ENCODE peak calls at places on chromosomes 13 and 19, in ten cellular contexts. E is IMR-90, M is AG10803, V is erythroblast, J is amygdala, S is NCI-H345, H is left colon, C is heart right ventricle, O is MM.1S, G is AG09309. U is an unnamed sample.

GRCh38 chr19:45446295-45446694 is 21.5 kb upstream of the FOSB start:
- DNase-seq in E (peak), M (peak), V (peak), J (no peak), S (no peak), H (no peak), C (no peak), O (peak), G (no peak), U (no peak)

GRCh38 chr19:41997121-41997850 is 3.3 kb upstream of the ATP1A3 start:
- DNase-seq in E (peak), M (peak), V (peak), J (no peak), S (no peak), H (no peak), C (peak), O (peak), G (no peak), U (no peak)

GRCh38 chr19:49924004-49924880 is 4.8 kb upstream of the ATF5 start:
- DNase-seq in E (no peak), M (peak), V (peak), J (no peak), S (no peak), H (no peak), C (no peak), O (no peak), G (no peak), U (no peak)

GRCh38 chr13:91722267-91722884 is 324.0 kb downstream of the GPC5 start:
- DNase-seq in E (peak), M (no peak), V (peak), J (peak), S (peak), H (no peak), C (no peak), O (peak), G (no peak), U (no peak)

GRCh38 chr13:109818891-109819290 is 32.5 kb upstream of the IRS2 start:
- DNase-seq in E (no peak), M (peak), V (no peak), J (no peak), S (no peak), H (no peak), C (no peak), O (no peak), G (no peak), U (no peak)

GRCh38 chr19:44003461-44004134 is 841 bp downstream of the ZNF230 start:
- DNase-seq in E (no peak), M (no peak), V (peak), J (no peak), S (no peak), H (no peak), C (no peak), O (peak), G (no peak), U (no peak)

GRCh38 chr19:49862411-49863253 is 4.7 kb downstream of the PNKP start:
- DNase-seq in E (no peak), M (no peak), V (no peak), J (no peak), S (no peak), H (peak), C (no peak), O (no peak), G (no peak), U (no peak)

GRCh38 chr13:94968757-94969086 is 256.4 kb upstream of the SOX21 start:
- DNase-seq in E (no peak), M (no peak), V (no peak), J (no peak), S (no peak), H (no peak), C (no peak), O (no peak), G (no peak), U (no peak)

GRCh38 chr19:12834976-12835757 is 788 bp upstream of the RTBDN start:
- DNase-seq in E (no peak), M (no peak), V (peak), J (no peak), S (no peak), H (no peak), C (peak), O (no peak), G (no peak), U (no peak)

GRCh38 chr19:8127311-8127710 is 22.1 kb downstream of the FBN3 start:
- DNase-seq in E (no peak), M (no peak), V (no peak), J (no peak), S (no peak), H (no peak), C (no peak), O (no peak), G (no peak), U (no peak)

GRCh38 chr19:1244693-1245451 is 3.3 kb downstream of the ATP5F1D start:
- DNase-seq in E (no peak), M (no peak), V (no peak), J (no peak), S (no peak), H (peak), C (peak), O (no peak), G (no peak), U (no peak)

GRCh38 chr19:52211203-52211602 is 21.4 kb downstream of the PPP2R1A start:
- DNase-seq in E (no peak), M (no peak), V (no peak), J (no peak), S (no peak), H (no peak), C (no peak), O (no peak), G (no peak), U (no peak)

GRCh38 chr13:52371736-52372247 is 34.2 kb downstream of the THSD1 start:
- DNase-seq in E (peak), M (peak), V (no peak), J (no peak), S (no peak), H (no peak), C (no peak), O (no peak), G (no peak), U (no peak)

GRCh38 chr13:80010286-80010831 is 330.6 kb downstream of the SPRY2 start:
- DNase-seq in E (no peak), M (no peak), V (no peak), J (peak), S (no peak), H (no peak), C (no peak), O (no peak), G (no peak), U (no peak)

GRCh38 chr13:36453518-36453917 is 21.2 kb downstream of the CCNA1 start:
- DNase-seq in E (peak), M (peak), V (no peak), J (no peak), S (peak), H (no peak), C (no peak), O (peak), G (peak), U (no peak)

GRCh38 chr13:98500963-98501421 is 75.9 kb downstream of the STK24 start:
- DNase-seq in E (no peak), M (no peak), V (no peak), J (no peak), S (no peak), H (no peak), C (no peak), O (no peak), G (no peak), U (no peak)

GRCh38 chr19:5255602-5256231 is 84.9 kb downstream of the PTPRS start:
- DNase-seq in E (no peak), M (no peak), V (no peak), J (no peak), S (no peak), H (no peak), C (no peak), O (no peak), G (no peak), U (no peak)

GRCh38 chr13:99008577-99008976 is 30.7 kb upstream of the DOCK9 start:
- DNase-seq in E (no peak), M (no peak), V (peak), J (no peak), S (no peak), H (no peak), C (no peak), O (no peak), G (no peak), U (no peak)

GRCh38 chr13:67131393-67131792 is 98.7 kb downstream of the PCDH9 start:
- DNase-seq in E (no peak), M (no peak), V (no peak), J (no peak), S (no peak), H (no peak), C (no peak), O (no peak), G (no peak), U (no peak)

GRCh38 chr19:13640611-13641010 is 123.7 kb upstream of the MRI1 start:
- DNase-seq in E (no peak), M (no peak), V (no peak), J (no peak), S (peak), H (no peak), C (no peak), O (no peak), G (no peak), U (no peak)

GRCh38 chr19:8629184-8629583 is 1.2 kb upstream of the NFILZ start:
- DNase-seq in E (no peak), M (no peak), V (no peak), J (no peak), S (no peak), H (no peak), C (no peak), O (no peak), G (no peak), U (no peak)

GRCh38 chr19:23401086-23401485 is 5.8 kb upstream of the ZNF91 start:
- DNase-seq in E (no peak), M (no peak), V (no peak), J (no peak), S (no peak), H (no peak), C (no peak), O (no peak), G (no peak), U (no peak)

U was measured in GM04504.